ENCODE peak calls at places on chromosome X, in six cellular contexts. X is CD8-positive, alpha-beta T cell; P is cardiac fibroblast; L is left ventricle myocardium inferior; H is astrocyte of the spinal cord; U is AG09309. G is an unnamed sample.
A peak's percentile ranks its signal among the peaks of the same experiment; 100 is the strongest.

GRCh38 chrX:109931677-109932076 is 71.2 kb upstream of the TMEM164 start:
- DNase-seq in P (no peak), U (no peak), L (no peak), X (no peak), H (no peak), G (no peak)

GRCh38 chrX:39613508-39613921 is 484.2 kb downstream of the BCOR start:
- DNase-seq in H (peak; percentile 1), U (no peak), P (peak; percentile 21), L (peak; percentile 35), X (no peak), G (no peak)

GRCh38 chrX:153902388-153902787 is 2.1 kb upstream of the AVPR2 start:
- DNase-seq in U (no peak), H (no peak), P (no peak), X (no peak), L (no peak), G (no peak)

GRCh38 chrX:119729408-119730201 is 28.8 kb upstream of the SOWAHD start:
- DNase-seq in X (peak; percentile 78), L (peak; percentile 26), U (peak; percentile 52), H (peak; percentile 58), P (peak; percentile 79), G (no peak)

GRCh38 chrX:149504226-149504914 is 736 bp downstream of the IDS start:
- DNase-seq in P (no peak), L (no peak), X (peak; percentile 59), H (no peak), U (no peak), G (no peak)

GRCh38 chrX:20320461-20321159 is 53.9 kb upstream of the RPS6KA3 start:
- DNase-seq in U (no peak), H (no peak), X (peak; percentile 16), L (no peak), P (no peak), G (peak; percentile 37)

GRCh38 chrX:43557792-43558191 is 98.3 kb upstream of the MAOA start:
- DNase-seq in L (peak; percentile 21), H (peak; percentile 57), U (peak; percentile 7), P (peak; percentile 73), X (peak; percentile 63), G (peak; percentile 13)

GRCh38 chrX:111822191-111822590 is 53.8 kb upstream of the TRPC5OS start:
- DNase-seq in H (no peak), X (no peak), L (no peak), P (no peak), U (no peak), G (no peak)

GRCh38 chrX:69430730-69431129 is 73.4 kb upstream of the NALF2 start:
- DNase-seq in U (no peak), P (no peak), H (no peak), L (no peak), X (no peak), G (no peak)

GRCh38 chrX:11329016-11329415 is 35.8 kb downstream of the AMELX start:
- DNase-seq in X (no peak), U (peak; percentile 17), H (no peak), P (no peak), L (no peak), G (no peak)

GRCh38 chrX:21666679-21667078 is 8.5 kb upstream of the KLHL34 start:
- DNase-seq in X (no peak), U (no peak), P (no peak), H (peak; percentile 27), L (no peak), G (no peak)

GRCh38 chrX:104136241-104137019 is 20.4 kb downstream of the SLC25A53 start:
- DNase-seq in L (peak; percentile 15), U (peak; percentile 79), P (peak; percentile 92), X (peak; percentile 65), H (peak; percentile 89), G (no peak)

GRCh38 chrX:21479695-21480280 is 105.6 kb downstream of the CNKSR2 start:
- DNase-seq in H (peak; percentile 68), X (no peak), U (peak; percentile 18), P (peak; percentile 66), L (no peak), G (peak; percentile 3)

GRCh38 chrX:22429704-22430103 is 157.0 kb downstream of the CBLL2 start:
- DNase-seq in H (no peak), U (no peak), P (no peak), X (no peak), L (no peak), G (no peak)

GRCh38 chrX:132404266-132404665 is 84.6 kb downstream of the MBNL3 start:
- DNase-seq in P (no peak), H (no peak), U (no peak), L (no peak), X (no peak), G (no peak)

GRCh38 chrX:137051978-137052640 is 18.3 kb upstream of the GPR101 start:
- DNase-seq in H (peak; percentile 36), U (no peak), X (peak; percentile 82), L (peak; percentile 52), P (peak; percentile 59), G (peak; percentile 2)

GRCh38 chrX:70960728-70961127 is 29.8 kb upstream of the SLC7A3 start:
- DNase-seq in X (no peak), P (peak; percentile 2), H (no peak), U (no peak), L (no peak), G (no peak)

GRCh38 chrX:41148553-41148952 is 63.3 kb downstream of the USP9X start:
- DNase-seq in X (no peak), L (no peak), H (peak; percentile 81), P (peak; percentile 52), U (no peak), G (no peak)

GRCh38 chrX:10513974-10514373 is 106.4 kb downstream of the MID1 start:
- DNase-seq in U (no peak), H (no peak), P (no peak), L (no peak), X (no peak), G (no peak)

GRCh38 chrX:1452497-1453389 is at the start of gene ASMTL:
- DNase-seq in L (peak; percentile 100), H (peak; percentile 99), P (peak; percentile 100), X (peak; percentile 100), U (peak; percentile 96), G (peak; percentile 90)

GRCh38 chrX:39559229-39559628 is 538.5 kb downstream of the BCOR start:
- DNase-seq in H (peak; percentile 17), X (no peak), L (no peak), U (no peak), P (no peak), G (no peak)

DNA sequence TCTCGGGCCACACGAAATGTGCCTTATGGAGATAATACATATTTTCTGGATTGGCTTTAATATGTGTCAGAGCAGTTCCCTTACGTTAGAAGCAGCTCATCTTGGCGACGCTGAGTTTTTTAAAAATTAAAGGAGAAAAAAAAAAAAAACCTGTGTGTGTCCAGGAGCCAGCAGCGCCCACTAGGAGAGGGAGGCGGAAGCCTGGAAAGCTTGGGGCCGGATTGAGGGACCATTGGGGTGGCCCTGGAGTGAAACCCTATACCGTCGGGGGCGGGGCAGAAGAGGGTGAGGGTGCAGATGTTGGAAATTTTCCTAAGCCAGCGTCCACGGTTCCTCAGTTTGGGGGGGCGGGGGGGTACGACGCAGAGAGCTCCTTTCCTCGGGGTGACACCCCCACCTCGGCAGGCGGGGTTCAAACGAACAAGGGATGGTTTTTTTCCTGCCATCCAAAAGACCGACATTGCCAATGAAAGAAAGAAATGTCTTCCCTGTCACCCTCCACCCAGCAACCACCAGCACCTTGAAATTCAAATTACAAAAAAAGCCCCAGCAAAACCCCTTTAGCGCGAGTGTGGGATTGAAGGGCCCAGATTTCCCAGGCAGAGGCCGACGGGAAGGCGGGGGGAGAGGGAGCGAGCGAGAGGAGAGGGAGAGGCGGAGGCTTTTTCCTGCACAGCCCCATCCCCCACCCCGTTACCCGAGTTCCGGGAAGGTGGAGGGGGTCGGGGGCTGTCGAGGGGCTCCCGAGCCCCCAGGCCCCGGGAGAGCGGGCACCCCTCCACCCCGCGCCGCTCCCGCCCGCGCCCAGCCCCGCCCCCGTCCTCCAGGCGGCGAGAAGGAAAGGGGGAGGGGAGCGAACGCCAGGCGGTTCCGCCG is 868 bp downstream of the SMARCA1 start:
- DNase-seq in L (peak; percentile 34), X (no peak), U (no peak), P (peak; percentile 70), H (peak; percentile 54), G (no peak)
- TF ChIP-seq CTCF in L (no peak), X (no peak), U (peak; percentile 33), P (peak; percentile 21), H (peak; percentile 29), G (no peak)

DNA sequence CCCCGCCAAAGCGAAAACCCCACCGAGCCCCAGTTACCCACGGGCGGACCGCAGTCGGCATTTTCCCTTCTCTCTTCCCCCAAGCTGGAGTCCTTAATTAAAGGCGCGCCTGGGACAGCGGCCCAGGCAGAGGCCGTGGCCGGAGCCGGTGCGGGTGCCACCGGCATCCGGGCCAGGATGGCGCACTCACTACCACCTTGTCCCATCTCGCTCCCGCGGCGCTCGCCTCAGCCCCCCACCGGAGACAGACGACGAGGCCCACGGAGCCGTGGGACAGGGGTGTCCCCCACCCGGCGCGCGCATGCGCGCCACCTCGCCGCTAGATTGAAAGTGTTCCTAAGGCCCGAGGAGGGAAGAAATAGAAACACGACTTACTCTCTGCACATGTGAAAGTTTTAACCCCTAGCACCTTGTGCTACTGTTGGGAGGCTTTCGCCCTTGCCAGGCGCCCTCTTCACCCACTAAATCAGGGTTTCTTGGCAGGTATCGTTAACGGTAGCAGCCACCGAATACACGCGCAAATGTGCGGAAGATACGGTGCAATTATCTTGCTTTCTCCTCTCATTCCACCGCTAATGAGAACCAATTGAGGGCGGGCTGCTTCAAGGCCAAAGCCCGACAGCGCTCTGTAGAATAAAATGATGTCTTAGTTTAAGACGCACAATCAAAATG is 64.3 kb upstream of the CCDC160 start:
- DNase-seq in X (peak; percentile 41), L (peak; percentile 22), P (peak; percentile 2), U (no peak), H (peak; percentile 23), G (no peak)
- H3K4me3 ChIP-seq in X (peak overlapping the region; percentile 72), L (peak overlapping the region; percentile 68), P (peak overlapping the region; percentile 33), U (peak overlapping the region; percentile 28), H (peak overlapping the region; percentile 35), G (peak overlapping the region; percentile 20)

GRCh38 chrX:107845625-107846024 is 20.0 kb downstream of the MID2 start:
- DNase-seq in P (no peak), X (no peak), U (no peak), H (no peak), L (no peak), G (no peak)

GRCh38 chrX:107851215-107851614 is 25.5 kb downstream of the MID2 start:
- DNase-seq in X (no peak), L (no peak), P (peak; percentile 38), H (no peak), U (no peak), G (no peak)

DNA sequence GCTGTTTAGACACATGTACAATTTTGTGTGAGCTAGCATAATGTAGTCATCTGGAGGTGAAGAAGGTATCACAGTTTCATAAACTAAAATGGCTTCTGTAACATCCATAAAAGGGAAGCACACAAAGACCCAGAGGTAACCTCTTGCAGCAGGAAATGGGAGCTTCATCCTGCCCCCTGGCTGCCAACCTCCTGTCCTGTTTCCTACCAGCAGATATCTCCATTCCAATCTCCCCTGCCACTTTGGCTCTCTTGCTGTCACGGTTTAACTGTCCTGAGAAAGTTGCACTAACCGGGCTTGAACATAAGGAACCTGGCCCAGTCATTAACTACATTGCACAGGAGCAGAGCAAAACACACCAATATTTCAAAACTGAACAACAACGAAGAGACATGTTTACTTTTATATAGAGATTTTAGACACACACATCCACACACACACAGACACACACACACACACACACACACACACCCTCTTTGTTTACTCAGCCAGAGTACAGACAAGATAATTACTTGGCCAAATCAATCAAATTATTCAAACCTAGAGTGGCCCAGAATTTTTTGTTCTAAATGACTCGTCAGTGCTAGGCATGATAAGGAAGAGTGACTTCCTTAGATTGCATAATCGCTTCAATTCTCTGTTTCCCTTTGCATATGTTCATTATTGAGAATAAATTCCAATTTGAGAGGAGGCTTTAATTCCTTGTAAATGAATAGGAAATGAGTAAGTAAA is 24.2 kb downstream of the MID2 start:
- DNase-seq in L (no peak), U (no peak), H (no peak), P (peak; percentile 15), X (no peak), G (no peak)
- TF ChIP-seq CTCF in L (no peak), U (no peak), H (peak; percentile 13), P (peak; percentile 30), X (no peak), G (no peak)

GRCh38 chrX:52576474-52576873 is 59.6 kb upstream of the XAGE1B start:
- DNase-seq in X (no peak), P (no peak), H (no peak), U (no peak), L (no peak), G (no peak)
- H3K4me3 ChIP-seq in X (no peak overlapping the region), P (no peak overlapping the region), H (no peak overlapping the region), U (no peak overlapping the region), L (no peak overlapping the region), G (no peak overlapping the region)

G was measured in GM12864.